ENCODE peak calls at places on chromosomes 5 and 9, in ten cellular contexts. U is AG10803; Q is NCI-H1092 treated with DMSO at 0.1 percent for 48 hours; T is amniotic stem cell; O is activated CD4-positive, alpha-beta T cell treated with anti-CD3 and anti-CD28 coated beads, Interleukin-2, amount 10 ng/mL, durations not matched to agents 7 days and 5 days; Y is stimulated activated CD4-positive, alpha-beta T cell treated with anti-CD3 and anti-CD28 coated beads, TNF-alpha, amount 100 ng/mL, for 48 hours; G is activated CD4-positive, CD25-positive, alpha-beta regulatory T cell treated with anti-CD3 and anti-CD28 coated beads, Interleukin-2, amount 50 U/mL, for 16 hours; X is NCI-H226; W is HuH-7; S is amygdala. J is an unnamed sample.

GRCh38 chr9:114156311-114156657 is 947 bp downstream of the COL27A1 start:
- DNase-seq in G (no peak), Y (no peak), S (no peak), O (peak; percentile 15), X (no peak), Q (no peak), W (no peak), U (no peak), T (no peak), J (no peak)

GRCh38 chr9:134028575-134029247 is 3.4 kb downstream of the BRD3OS start:
- DNase-seq in X (no peak), Q (no peak), S (no peak), U (no peak), Y (no peak), O (no peak), G (no peak), W (no peak), T (no peak), J (no peak)

GRCh38 chr5:76074487-76074886 is 8.7 kb upstream of the SV2C start:
- DNase-seq in T (no peak), O (peak; percentile 32), W (peak; percentile 32), U (no peak), G (no peak), S (no peak), Y (peak; percentile 3), Q (no peak), X (no peak), J (no peak)

GRCh38 chr9:129027685-129028191 is 393 bp downstream of the SH3GLB2 start:
- DNase-seq in S (no peak), G (no peak), Q (peak; percentile 53), Y (peak; percentile 55), U (peak; percentile 20), X (peak; percentile 49), W (peak; percentile 40), T (no peak), O (peak; percentile 74), J (no peak)

GRCh38 chr5:111227805-111228204 is 3.6 kb downstream of the CAMK4 start:
- DNase-seq in W (no peak), O (peak; percentile 45), Y (no peak), Q (no peak), T (no peak), X (peak; percentile 78), G (no peak), U (peak; percentile 68), S (no peak), J (no peak)

GRCh38 chr9:68427216-68427994 is 71.0 kb downstream of the PGM5 start:
- DNase-seq in Y (no peak), Q (no peak), S (no peak), O (no peak), T (no peak), U (no peak), W (no peak), X (no peak), G (no peak), J (no peak)

GRCh38 chr5:66958984-66959641 is 237.5 kb downstream of the CD180 start:
- DNase-seq in Q (peak; percentile 31), S (no peak), Y (no peak), G (no peak), U (peak; percentile 83), W (no peak), T (no peak), O (no peak), X (peak; percentile 52), J (peak; percentile 18)

GRCh38 chr9:38621434-38622082 is 1.2 kb upstream of the ANKRD18A start:
- DNase-seq in O (peak; percentile 33), Y (peak; percentile 38), U (no peak), W (no peak), T (no peak), Q (peak; percentile 75), S (no peak), G (no peak), X (no peak), J (no peak)

GRCh38 chr5:67606586-67606947 is 410.0 kb upstream of the CD180 start:
- DNase-seq in T (no peak), S (no peak), W (no peak), G (no peak), Q (no peak), Y (no peak), U (no peak), O (no peak), X (no peak), J (no peak)

GRCh38 chr5:173507171-173507570 is 109.3 kb downstream of the BOD1 start:
- DNase-seq in T (no peak), Q (no peak), S (no peak), X (no peak), Y (no peak), W (no peak), O (no peak), G (no peak), U (no peak), J (no peak)

GRCh38 chr9:116506685-116507084 is 180.4 kb upstream of the TRIM32 start:
- DNase-seq in T (no peak), Q (no peak), G (no peak), U (no peak), O (no peak), Y (no peak), X (peak; percentile 52), S (no peak), W (no peak), J (no peak)

GRCh38 chr9:86718373-86718772 is 228.9 kb downstream of the GAS1 start:
- DNase-seq in G (no peak), Y (no peak), W (no peak), X (no peak), U (no peak), S (no peak), Q (no peak), O (no peak), T (no peak), J (no peak)

GRCh38 chr5:176527246-176528222 is 9.7 kb downstream of the RNF44 start:
- DNase-seq in T (no peak), U (no peak), X (no peak), O (no peak), S (no peak), W (no peak), Y (no peak), G (no peak), Q (no peak), J (no peak)

GRCh38 chr5:56010431-56010830 is 15.7 kb upstream of the IL6ST start:
- DNase-seq in S (no peak), T (no peak), W (no peak), U (no peak), Y (no peak), X (no peak), G (no peak), Q (no peak), O (no peak), J (no peak)

GRCh38 chr5:55897905-55898304 is 46.7 kb downstream of the IL31RA start:
- DNase-seq in G (no peak), Q (no peak), O (no peak), W (no peak), Y (no peak), T (peak; percentile 78), X (peak; percentile 96), U (peak; percentile 100), S (no peak), J (no peak)

GRCh38 chr5:68350176-68350575 is 134.6 kb downstream of the PIK3R1 start:
- DNase-seq in U (no peak), O (no peak), Q (no peak), X (no peak), Y (no peak), G (no peak), W (no peak), S (no peak), T (no peak), J (no peak)

J was measured in epithelial cell of proximal tubule.